ENCODE peak calls at places on chromosomes 4 and X, in four cellular contexts. U, T, F and J are unnamed samples.

GRCh38 chr4:16686195-16686594 is 212.2 kb downstream of the LDB2 start:
- DNase-seq in U (no peak), T (no peak), F (no peak), J (no peak)

GRCh38 chrX:111181883-111182400 is 86.0 kb downstream of the PAK3 start:
- DNase-seq in U (no peak), T (no peak), F (no peak), J (no peak)

GRCh38 chrX:47228550-47229270 is 4.1 kb upstream of the USP11 start:
- DNase-seq in U (no peak), T (no peak), F (no peak), J (no peak)

GRCh38 chr4:88843067-88843723 is 145.6 kb upstream of the NAP1L5 start:
- DNase-seq in U (no peak), T (no peak), F (no peak), J (no peak)

GRCh38 chr4:7210818-7211217 is 18.5 kb downstream of the SORCS2 start:
- DNase-seq in U (no peak), T (no peak), F (no peak), J (no peak)

GRCh38 chrX:21800344-21800770 is 39.1 kb upstream of the MBTPS2 start:
- DNase-seq in U (no peak), T (no peak), F (no peak), J (no peak)

GRCh38 chr4:112514449-112515277 is 1.3 kb downstream of the NEUROG2 start:
- DNase-seq in U (no peak), T (no peak), F (no peak), J (peak)

GRCh38 chr4:139171878-139172691 is 4.9 kb downstream of the ELF2 start:
- DNase-seq in U (no peak), T (no peak), F (peak), J (no peak)

GRCh38 chr4:102518703-102519131 is 17.6 kb downstream of the NFKB1 start:
- DNase-seq in U (no peak), T (no peak), F (no peak), J (no peak)

GRCh38 chrX:147498796-147499195 is 412.9 kb upstream of the FMR1 start:
- DNase-seq in U (no peak), T (peak), F (no peak), J (no peak)

GRCh38 chr4:156571146-156571545 is 400.5 kb downstream of the PDGFC start:
- DNase-seq in U (no peak), T (no peak), F (no peak), J (no peak)
- TF ChIP-seq SUZ12 in U (no peak), T (no peak), F (no peak), J (no peak)

DNA sequence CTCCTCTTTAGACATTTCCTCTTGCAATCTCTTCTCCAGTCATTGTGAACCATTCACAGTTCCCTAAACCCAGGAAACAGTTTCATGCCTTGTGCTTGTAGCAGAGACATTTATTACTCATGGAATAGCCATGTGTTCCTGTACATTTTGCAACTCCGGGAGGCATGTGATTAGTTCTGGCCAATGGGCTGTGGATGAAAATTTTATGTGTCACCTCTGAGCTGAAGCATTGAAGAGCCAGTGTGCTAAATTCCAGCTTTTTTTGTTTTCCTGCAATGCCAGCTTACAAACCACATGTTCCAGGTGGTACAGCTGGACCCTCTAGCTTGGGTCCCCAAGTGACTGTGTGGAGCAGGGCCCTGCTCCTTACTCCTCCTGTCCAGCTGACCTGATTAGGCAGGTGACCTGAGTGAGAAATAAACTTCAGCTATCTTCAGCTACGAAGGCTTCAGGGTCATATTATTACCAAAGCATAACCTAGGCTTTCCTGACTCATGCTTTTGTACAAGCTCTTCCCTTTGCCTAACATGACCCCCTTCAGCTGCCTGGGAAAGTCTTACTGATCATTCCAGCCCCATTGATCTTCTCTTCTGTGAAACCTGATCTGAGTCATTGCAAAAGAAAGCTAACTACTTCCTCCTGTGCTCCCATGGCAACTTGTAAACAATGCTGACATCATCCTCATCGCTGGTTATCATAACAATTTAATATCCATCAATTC is 200.4 kb downstream of the PTTG2 start:
- DNase-seq in U (peak), T (no peak), F (peak), J (no peak)
- TF ChIP-seq SUZ12 in U (no peak), T (no peak), F (no peak), J (no peak)

GRCh38 chrX:1488141-1488540 is 35.4 kb upstream of the ASMTL start:
- DNase-seq in U (no peak), T (no peak), F (no peak), J (no peak)

GRCh38 chrX:1486749-1487361 is 34.1 kb upstream of the ASMTL start:
- DNase-seq in U (no peak), T (no peak), F (no peak), J (no peak)

GRCh38 chrX:1486177-1486576 is 33.5 kb upstream of the ASMTL start:
- DNase-seq in U (no peak), T (no peak), F (no peak), J (no peak)

GRCh38 chrX:1488745-1489144 is 36.0 kb upstream of the ASMTL start:
- DNase-seq in U (no peak), T (no peak), F (no peak), J (no peak)

DNA sequence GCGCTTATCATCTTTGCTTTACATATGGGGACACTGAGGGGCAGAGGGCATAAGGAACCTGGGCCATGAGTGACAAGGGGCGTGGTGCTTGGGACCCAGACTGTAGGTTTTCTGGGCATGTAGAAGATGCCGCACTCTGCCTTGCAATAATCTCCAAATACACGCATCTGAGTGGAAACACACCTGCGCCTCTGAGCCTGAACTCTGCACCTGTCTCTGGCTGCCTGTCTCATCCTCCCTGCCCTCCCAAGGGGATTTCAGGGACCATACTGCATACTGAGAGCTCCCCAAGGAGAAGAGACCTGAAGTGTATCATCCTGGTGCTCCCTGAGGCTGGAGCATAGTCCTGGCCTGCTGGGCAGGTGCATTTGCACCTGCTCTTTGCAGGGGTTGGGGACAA is 34.7 kb upstream of the ASMTL start:
- DNase-seq in U (no peak), T (no peak), F (no peak), J (no peak)
- TF ChIP-seq SUZ12 in U (no peak), T (no peak), F (no peak), J (no peak)

DNA sequence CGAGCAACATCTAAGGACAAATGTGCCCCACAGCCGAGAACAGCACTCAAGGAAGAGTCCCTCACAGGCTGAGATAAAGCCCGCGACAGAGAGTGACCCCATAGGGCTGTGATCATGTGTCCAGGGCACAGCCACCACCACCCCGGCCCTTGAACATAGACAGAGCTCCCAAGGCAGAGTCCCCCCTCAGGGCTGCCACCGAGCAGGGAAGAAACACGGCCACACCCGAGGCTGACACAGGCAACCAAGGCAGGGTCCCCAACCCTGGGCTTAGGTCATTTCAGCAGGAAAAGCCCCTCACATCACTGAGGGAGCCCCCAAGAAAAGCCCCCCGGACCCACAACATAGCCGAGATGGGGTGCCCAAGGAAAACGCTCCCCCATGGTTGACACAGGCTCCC is 463 bp downstream of the CT45A10 start:
- DNase-seq in U (no peak), T (no peak), F (no peak), J (no peak)
- TF ChIP-seq SUZ12 in U (no peak), T (no peak), F (no peak), J (no peak)

GRCh38 chr4:25378130-25378743 is 1.2 kb downstream of the ANAPC4 start:
- DNase-seq in U (no peak), T (no peak), F (no peak), J (no peak)
- TF ChIP-seq SUZ12 in U (no peak), T (no peak), F (no peak), J (no peak)